ENCODE peak calls at places on chromosome 16, in eight cellular contexts. L, C, G, S, D, K, E and T are unnamed samples.

GRCh38 chr16:81478876-81479496 is 34.4 kb downstream of the CMIP start:
- DNase-seq in C (no peak), D (no peak), K (no peak), L (peak; percentile 49), G (no peak), E (no peak), S (no peak), T (no peak)

GRCh38 chr16:74461826-74462225 is 40.5 kb upstream of the CLEC18B start:
- DNase-seq in S (no peak), D (no peak), E (no peak), K (no peak), C (no peak), L (no peak), G (no peak), T (no peak)

GRCh38 chr16:27305342-27305741 is 8.4 kb upstream of the IL4R start:
- DNase-seq in L (no peak), D (no peak), E (no peak), G (no peak), K (peak; percentile 75), S (no peak), C (no peak), T (no peak)

GRCh38 chr16:3640207-3640606 is 14.3 kb upstream of the DNASE1 start:
- DNase-seq in L (no peak), K (no peak), E (no peak), S (no peak), G (peak; percentile 11), C (no peak), D (no peak), T (no peak)

GRCh38 chr16:84726670-84727467 is 27.1 kb downstream of the USP10 start:
- DNase-seq in E (no peak), L (peak; percentile 27), S (no peak), K (no peak), C (no peak), D (no peak), G (peak; percentile 68), T (no peak)

GRCh38 chr16:49478107-49478506 is 104.5 kb downstream of the C16orf78 start:
- DNase-seq in S (no peak), C (no peak), E (no peak), L (no peak), D (no peak), G (peak; percentile 12), K (no peak), T (no peak)

GRCh38 chr16:66878067-66878466 is 2.2 kb upstream of the PDP2 start:
- DNase-seq in K (no peak), L (no peak), C (no peak), D (no peak), E (no peak), S (no peak), G (no peak), T (no peak)

GRCh38 chr16:24700549-24701392 is 28.7 kb upstream of the TNRC6A start:
- DNase-seq in E (no peak), K (peak; percentile 99), G (no peak), C (peak; percentile 94), D (peak; percentile 18), S (no peak), L (peak; percentile 62), T (no peak)

GRCh38 chr16:4288148-4288921 is 15.5 kb upstream of the TFAP4 start:
- DNase-seq in L (peak; percentile 73), G (peak; percentile 90), D (peak; percentile 77), S (peak; percentile 83), K (peak; percentile 57), C (peak; percentile 74), E (peak; percentile 28), T (peak; percentile 42)

GRCh38 chr16:23424292-23424958 is 28.6 kb downstream of the COG7 start:
- DNase-seq in D (no peak), C (peak; percentile 90), E (no peak), K (no peak), G (peak; percentile 73), S (peak; percentile 95), L (no peak), T (peak; percentile 40)

GRCh38 chr16:58367252-58367651 is 25.0 kb upstream of the GINS3 start:
- DNase-seq in D (no peak), E (no peak), C (no peak), K (no peak), S (no peak), G (no peak), L (no peak), T (no peak)

GRCh38 chr16:27228036-27228435 is 24.7 kb downstream of the KDM8 start:
- DNase-seq in C (no peak), E (no peak), D (no peak), L (no peak), G (no peak), K (no peak), S (no peak), T (no peak)

GRCh38 chr16:67115649-67116048 is 5.9 kb downstream of the PHAF1 start:
- DNase-seq in E (no peak), G (no peak), C (peak; percentile 58), S (no peak), D (no peak), K (peak; percentile 32), L (no peak), T (no peak)

GRCh38 chr16:2058901-2059300 is 11.1 kb downstream of the TSC2 start:
- DNase-seq in G (no peak), D (no peak), C (no peak), S (no peak), K (no peak), L (no peak), E (no peak), T (no peak)

GRCh38 chr16:84418056-84418849 is 49.9 kb downstream of the ATP2C2 start:
- DNase-seq in D (no peak), C (no peak), G (peak; percentile 40), S (no peak), L (no peak), E (no peak), K (no peak), T (no peak)

GRCh38 chr16:58500329-58501241 is 642 bp downstream of the NDRG4 start:
- DNase-seq in D (no peak), C (no peak), S (peak; percentile 43), K (no peak), G (no peak), L (no peak), E (no peak), T (peak; percentile 11)

GRCh38 chr16:68961778-68962402 is 118.6 kb downstream of the TANGO6 start:
- DNase-seq in D (no peak), L (no peak), C (no peak), K (peak; percentile 5), G (no peak), E (no peak), S (no peak), T (no peak)

GRCh38 chr16:15953477-15953876 is 4.1 kb downstream of the ABCC1 start:
- DNase-seq in D (no peak), L (no peak), K (no peak), C (no peak), G (no peak), E (no peak), S (no peak), T (no peak)

GRCh38 chr16:65769776-65770438 is 596.6 kb upstream of the CDH5 start:
- DNase-seq in S (no peak), L (no peak), E (no peak), C (no peak), K (peak; percentile 57), G (no peak), D (no peak), T (no peak)

GRCh38 chr16:30104090-30104489 is 8.1 kb upstream of the YPEL3 start:
- DNase-seq in G (no peak), K (no peak), L (no peak), D (no peak), C (no peak), S (no peak), E (no peak), T (no peak)

GRCh38 chr16:31107465-31107867 is 720 bp upstream of the BCKDK start:
- DNase-seq in L (no peak), G (no peak), C (no peak), D (no peak), E (no peak), K (no peak), S (no peak), T (no peak)

GRCh38 chr16:53071748-53072301 is 17.0 kb downstream of the CHD9 start:
- DNase-seq in G (peak; percentile 71), K (peak; percentile 87), S (peak; percentile 18), C (no peak), D (no peak), L (peak; percentile 88), E (no peak), T (peak; percentile 85)

GRCh38 chr16:24728891-24729242 is 584 bp upstream of the TNRC6A start:
- DNase-seq in G (no peak), C (no peak), L (no peak), K (no peak), D (no peak), S (peak; percentile 30), E (no peak), T (no peak)

GRCh38 chr16:50021509-50021908 is 3.5 kb upstream of the CNEP1R1 start:
- DNase-seq in G (no peak), D (peak; percentile 27), S (peak; percentile 50), C (peak; percentile 20), K (peak; percentile 10), L (no peak), E (no peak), T (no peak)

GRCh38 chr16:27547851-27548250 is 1.9 kb downstream of the GTF3C1 start:
- DNase-seq in C (no peak), S (no peak), G (no peak), D (no peak), L (no peak), E (no peak), K (no peak), T (no peak)

GRCh38 chr16:76176616-76177015 is 100.6 kb upstream of the CNTNAP4 start:
- DNase-seq in E (no peak), S (no peak), C (no peak), D (no peak), K (no peak), L (no peak), G (no peak), T (no peak)

GRCh38 chr16:10552998-10553491 is 27.4 kb downstream of the EMP2 start:
- DNase-seq in L (peak; percentile 64), G (peak; percentile 68), E (no peak), C (peak; percentile 72), D (no peak), S (no peak), K (no peak), T (no peak)

GRCh38 chr16:67475051-67475450 is 5.9 kb downstream of the ATP6V0D1 start:
- DNase-seq in S (no peak), G (no peak), E (no peak), D (no peak), C (no peak), L (no peak), K (no peak), T (no peak)

GRCh38 chr16:54817432-54817831 is 113.2 kb upstream of the IRX5 start:
- DNase-seq in S (peak; percentile 11), L (no peak), K (peak; percentile 17), E (no peak), G (no peak), D (peak; percentile 28), C (peak; percentile 42), T (no peak)

GRCh38 chr16:68698091-68698490 is 39.0 kb upstream of the CDH1 start:
- DNase-seq in C (no peak), K (no peak), L (no peak), G (no peak), E (no peak), S (no peak), D (no peak), T (no peak)

GRCh38 chr16:9090101-9090959 is 1.1 kb upstream of the HAPSTR1 start:
- DNase-seq in L (peak; percentile 39), G (peak; percentile 81), D (peak; percentile 22), E (no peak), S (peak; percentile 76), K (no peak), C (no peak), T (no peak)